ENCODE peak calls at places on chromosome 22, in ten cellular contexts. One of them, this sample, is unnamed.

GRCh38 chr22:36660931-36661330 is 42.6 kb downstream of the CACNG2 start:
- DNase-seq in GM13977: no peak
- DNase-seq in HL-60: no peak
- DNase-seq in cardiac muscle cell: no peak
- DNase-seq in D721Med: no peak
- DNase-seq in right lobe of liver: no peak
- DNase-seq in AG04450: no peak
- DNase-seq in A549: no peak
- DNase-seq in MCF 10A: no peak
- DNase-seq in thoracic aorta: no peak
- DNase-seq in this sample: no peak

GRCh38 chr22:17970205-17970708 is 54.1 kb downstream of the MICAL3 start:
- DNase-seq in HL-60: no peak
- DNase-seq in AG04450: no peak
- DNase-seq in D721Med: no peak
- DNase-seq in right lobe of liver: no peak
- DNase-seq in MCF 10A: no peak
- DNase-seq in thoracic aorta: no peak
- DNase-seq in GM13977: no peak
- DNase-seq in cardiac muscle cell: peak
- DNase-seq in A549: no peak
- DNase-seq in this sample: no peak

GRCh38 chr22:26579331-26579886 is 10.5 kb downstream of the TPST2 start:
- DNase-seq in A549: no peak
- DNase-seq in D721Med: no peak
- DNase-seq in right lobe of liver: peak
- DNase-seq in MCF 10A: no peak
- DNase-seq in thoracic aorta: no peak
- DNase-seq in AG04450: no peak
- DNase-seq in cardiac muscle cell: no peak
- DNase-seq in HL-60: peak
- DNase-seq in GM13977: peak
- DNase-seq in this sample: peak

GRCh38 chr22:25027959-25028840 is 75.7 kb downstream of the KIAA1671 start:
- DNase-seq in right lobe of liver: peak
- DNase-seq in cardiac muscle cell: peak
- DNase-seq in GM13977: no peak
- DNase-seq in A549: peak
- DNase-seq in thoracic aorta: no peak
- DNase-seq in AG04450: no peak
- DNase-seq in MCF 10A: no peak
- DNase-seq in HL-60: no peak
- DNase-seq in D721Med: no peak
- DNase-seq in this sample: no peak

GRCh38 chr22:26276530-26277200 is 107.4 kb downstream of the SEZ6L start:
- DNase-seq in A549: no peak
- DNase-seq in AG04450: no peak
- DNase-seq in MCF 10A: no peak
- DNase-seq in D721Med: no peak
- DNase-seq in HL-60: no peak
- DNase-seq in right lobe of liver: no peak
- DNase-seq in thoracic aorta: no peak
- DNase-seq in GM13977: no peak
- DNase-seq in cardiac muscle cell: no peak
- DNase-seq in this sample: no peak

GRCh38 chr22:41231369-41231768 is 9.4 kb downstream of the CHADL start:
- DNase-seq in AG04450: no peak
- DNase-seq in GM13977: no peak
- DNase-seq in MCF 10A: no peak
- DNase-seq in A549: no peak
- DNase-seq in thoracic aorta: no peak
- DNase-seq in D721Med: no peak
- DNase-seq in right lobe of liver: no peak
- DNase-seq in cardiac muscle cell: no peak
- DNase-seq in HL-60: no peak
- DNase-seq in this sample: no peak

GRCh38 chr22:36331912-36332622 is 55.7 kb downstream of the MYH9 start:
- DNase-seq in MCF 10A: peak
- DNase-seq in AG04450: no peak
- DNase-seq in right lobe of liver: peak
- DNase-seq in HL-60: peak
- DNase-seq in GM13977: peak
- DNase-seq in D721Med: no peak
- DNase-seq in A549: no peak
- DNase-seq in cardiac muscle cell: peak
- DNase-seq in thoracic aorta: no peak
- DNase-seq in this sample: peak

GRCh38 chr22:46336119-46337078 is 885 bp downstream of the TRMU start:
- DNase-seq in D721Med: no peak
- DNase-seq in right lobe of liver: peak
- DNase-seq in MCF 10A: peak
- DNase-seq in GM13977: no peak
- DNase-seq in thoracic aorta: no peak
- DNase-seq in A549: no peak
- DNase-seq in cardiac muscle cell: peak
- DNase-seq in AG04450: no peak
- DNase-seq in HL-60: peak
- DNase-seq in this sample: peak

GRCh38 chr22:48222742-48223487 is 1460.5 kb downstream of the TBC1D22A start:
- DNase-seq in right lobe of liver: no peak
- DNase-seq in GM13977: no peak
- DNase-seq in HL-60: no peak
- DNase-seq in D721Med: no peak
- DNase-seq in thoracic aorta: no peak
- DNase-seq in MCF 10A: no peak
- DNase-seq in A549: no peak
- DNase-seq in cardiac muscle cell: no peak
- DNase-seq in AG04450: no peak
- DNase-seq in this sample: no peak

GRCh38 chr22:38413085-38414008 is 41.7 kb downstream of the KCNJ4 start:
- DNase-seq in HL-60: no peak
- DNase-seq in thoracic aorta: no peak
- DNase-seq in cardiac muscle cell: peak
- DNase-seq in right lobe of liver: no peak
- DNase-seq in D721Med: no peak
- DNase-seq in GM13977: no peak
- DNase-seq in AG04450: no peak
- DNase-seq in MCF 10A: no peak
- DNase-seq in A549: no peak
- DNase-seq in this sample: no peak

GRCh38 chr22:22911327-22912134 is 23.9 kb downstream of the IGLL5 start:
- DNase-seq in HL-60: no peak
- DNase-seq in right lobe of liver: no peak
- DNase-seq in thoracic aorta: no peak
- DNase-seq in A549: no peak
- DNase-seq in cardiac muscle cell: no peak
- DNase-seq in D721Med: no peak
- DNase-seq in AG04450: no peak
- DNase-seq in MCF 10A: no peak
- DNase-seq in GM13977: no peak
- DNase-seq in this sample: no peak

GRCh38 chr22:22571862-22572261 is 12.8 kb upstream of the PRAME start:
- DNase-seq in HL-60: no peak
- DNase-seq in MCF 10A: no peak
- DNase-seq in right lobe of liver: no peak
- DNase-seq in GM13977: no peak
- DNase-seq in cardiac muscle cell: no peak
- DNase-seq in A549: no peak
- DNase-seq in thoracic aorta: no peak
- DNase-seq in D721Med: no peak
- DNase-seq in AG04450: no peak
- DNase-seq in this sample: no peak

DNA sequence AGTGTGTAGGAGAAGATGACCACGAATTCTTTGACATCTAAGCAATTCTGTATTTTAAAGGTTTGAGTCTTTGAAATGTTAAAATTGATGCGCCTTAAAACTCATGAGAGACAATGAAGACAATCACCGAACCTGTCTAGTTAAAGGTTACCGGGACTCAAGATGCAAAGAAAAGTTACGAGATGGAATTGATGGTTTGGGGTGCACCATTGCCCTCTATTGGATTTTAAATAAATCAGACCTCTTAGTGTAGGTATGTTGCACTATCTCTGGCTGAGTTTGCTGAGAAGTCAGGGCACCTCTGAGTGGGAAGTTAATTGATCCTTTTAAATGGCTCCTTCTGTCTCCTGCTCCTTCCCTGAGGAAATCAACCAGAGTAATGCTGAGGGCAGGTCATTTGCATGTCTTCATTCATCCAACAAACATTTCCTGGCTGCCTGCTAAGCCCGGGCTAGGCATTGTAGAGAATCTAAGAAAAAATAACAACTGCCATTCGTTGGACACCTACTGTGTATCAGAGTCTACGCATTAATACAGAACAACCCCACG is 19.4 kb upstream of the TMA7B start:
- DNase-seq in right lobe of liver: no peak
- DNase-seq in HL-60: no peak
- DNase-seq in AG04450: no peak
- DNase-seq in cardiac muscle cell: no peak
- DNase-seq in D721Med: no peak
- DNase-seq in A549: no peak
- DNase-seq in GM13977: peak
- DNase-seq in MCF 10A: no peak
- DNase-seq in thoracic aorta: no peak
- DNase-seq in this sample: no peak
- TF ChIP-seq CTCF in right lobe of liver: no peak
- TF ChIP-seq CTCF in HL-60: no peak
- TF ChIP-seq CTCF in AG04450: no peak
- TF ChIP-seq CTCF in cardiac muscle cell: no peak
- TF ChIP-seq CTCF in D721Med: no peak
- TF ChIP-seq CTCF in A549: no peak
- TF ChIP-seq CTCF in GM13977: peak
- TF ChIP-seq CTCF in MCF 10A: no peak
- TF ChIP-seq CTCF in thoracic aorta: no peak
- TF ChIP-seq CTCF in this sample: no peak

DNA sequence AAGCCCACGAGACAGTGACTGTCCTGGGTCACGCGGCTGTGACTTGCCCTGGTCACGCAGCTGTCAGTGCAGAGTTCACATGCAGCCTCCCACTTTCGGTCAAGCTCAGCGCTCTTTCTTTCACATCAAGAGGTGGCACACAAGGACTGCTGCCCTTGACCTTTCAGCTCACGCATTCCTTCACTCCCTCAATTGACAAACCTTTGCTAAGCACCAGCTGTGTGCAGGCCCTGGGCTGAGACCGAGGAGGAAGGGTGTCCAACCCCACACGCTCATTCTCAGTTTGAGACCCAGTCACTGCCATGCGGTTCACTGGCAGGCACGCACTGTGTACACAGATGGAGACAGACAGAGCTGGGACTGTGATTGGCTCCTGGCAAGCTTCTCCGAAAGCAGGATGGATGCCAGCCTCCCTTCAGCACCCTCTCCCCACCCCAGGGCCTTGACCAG is 70.3 kb downstream of the SCUBE1 start:
- DNase-seq in A549: no peak
- DNase-seq in thoracic aorta: no peak
- DNase-seq in HL-60: no peak
- DNase-seq in D721Med: no peak
- DNase-seq in GM13977: no peak
- DNase-seq in AG04450: no peak
- DNase-seq in MCF 10A: no peak
- DNase-seq in cardiac muscle cell: no peak
- DNase-seq in right lobe of liver: peak
- DNase-seq in this sample: no peak
- TF ChIP-seq CTCF in A549: no peak
- TF ChIP-seq CTCF in thoracic aorta: no peak
- TF ChIP-seq CTCF in HL-60: no peak
- TF ChIP-seq CTCF in D721Med: no peak
- TF ChIP-seq CTCF in GM13977: no peak
- TF ChIP-seq CTCF in AG04450: no peak
- TF ChIP-seq CTCF in MCF 10A: no peak
- TF ChIP-seq CTCF in cardiac muscle cell: no peak
- TF ChIP-seq CTCF in right lobe of liver: no peak
- TF ChIP-seq CTCF in this sample: no peak

GRCh38 chr22:19818264-19819208 is 36.1 kb downstream of the GNB1L start:
- DNase-seq in HL-60: no peak
- DNase-seq in cardiac muscle cell: no peak
- DNase-seq in AG04450: no peak
- DNase-seq in D721Med: no peak
- DNase-seq in GM13977: no peak
- DNase-seq in right lobe of liver: peak
- DNase-seq in thoracic aorta: no peak
- DNase-seq in A549: no peak
- DNase-seq in MCF 10A: no peak
- DNase-seq in this sample: peak

GRCh38 chr22:19821523-19822300 is 33.0 kb downstream of the GNB1L start:
- DNase-seq in thoracic aorta: no peak
- DNase-seq in cardiac muscle cell: no peak
- DNase-seq in A549: no peak
- DNase-seq in GM13977: no peak
- DNase-seq in D721Med: no peak
- DNase-seq in right lobe of liver: peak
- DNase-seq in AG04450: no peak
- DNase-seq in MCF 10A: no peak
- DNase-seq in HL-60: no peak
- DNase-seq in this sample: peak

GRCh38 chr22:19820880-19821522 is 33.7 kb downstream of the GNB1L start:
- DNase-seq in MCF 10A: no peak
- DNase-seq in A549: no peak
- DNase-seq in AG04450: no peak
- DNase-seq in thoracic aorta: no peak
- DNase-seq in GM13977: no peak
- DNase-seq in D721Med: no peak
- DNase-seq in right lobe of liver: peak
- DNase-seq in cardiac muscle cell: no peak
- DNase-seq in HL-60: no peak
- DNase-seq in this sample: peak

GRCh38 chr22:19819209-19819910 is 35.3 kb downstream of the GNB1L start:
- DNase-seq in MCF 10A: no peak
- DNase-seq in D721Med: no peak
- DNase-seq in GM13977: no peak
- DNase-seq in thoracic aorta: no peak
- DNase-seq in AG04450: no peak
- DNase-seq in HL-60: no peak
- DNase-seq in right lobe of liver: peak
- DNase-seq in cardiac muscle cell: no peak
- DNase-seq in A549: no peak
- DNase-seq in this sample: peak

GRCh38 chr22:19819911-19820879 is 34.5 kb downstream of the GNB1L start:
- DNase-seq in AG04450: no peak
- DNase-seq in cardiac muscle cell: no peak
- DNase-seq in A549: no peak
- DNase-seq in D721Med: no peak
- DNase-seq in MCF 10A: no peak
- DNase-seq in thoracic aorta: no peak
- DNase-seq in GM13977: no peak
- DNase-seq in HL-60: no peak
- DNase-seq in right lobe of liver: peak
- DNase-seq in this sample: peak
- TF ChIP-seq CTCF in AG04450: no peak
- TF ChIP-seq CTCF in cardiac muscle cell: no peak
- TF ChIP-seq CTCF in A549: no peak
- TF ChIP-seq CTCF in D721Med: no peak
- TF ChIP-seq CTCF in MCF 10A: no peak
- TF ChIP-seq CTCF in thoracic aorta: no peak
- TF ChIP-seq CTCF in GM13977: no peak
- TF ChIP-seq CTCF in HL-60: no peak
- TF ChIP-seq CTCF in right lobe of liver: no peak
- TF ChIP-seq CTCF in this sample: no peak

DNA sequence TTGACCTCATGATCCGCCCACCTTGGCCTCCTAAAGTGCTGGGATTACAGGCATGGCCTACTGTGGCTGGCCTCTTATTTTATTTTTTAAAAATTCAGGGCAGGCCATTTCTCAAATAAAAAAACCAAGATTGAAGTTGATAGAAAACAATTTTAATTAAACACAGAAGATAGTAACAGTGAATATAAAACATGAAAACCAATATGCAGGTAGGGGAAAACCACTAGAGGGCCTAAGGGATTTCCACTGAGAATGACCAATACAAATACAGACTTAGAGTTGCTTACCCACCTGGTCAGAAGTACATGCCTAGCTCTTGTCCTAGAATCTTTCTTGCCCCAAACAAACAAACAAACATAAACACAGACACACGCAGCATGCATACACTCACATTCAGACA is 1.7 kb upstream of the RTCB start:
- DNase-seq in thoracic aorta: no peak
- DNase-seq in D721Med: no peak
- DNase-seq in GM13977: peak
- DNase-seq in AG04450: peak
- DNase-seq in cardiac muscle cell: peak
- DNase-seq in HL-60: no peak
- DNase-seq in right lobe of liver: no peak
- DNase-seq in MCF 10A: peak
- DNase-seq in A549: peak
- DNase-seq in this sample: no peak
- TF ChIP-seq CTCF in thoracic aorta: no peak
- TF ChIP-seq CTCF in D721Med: no peak
- TF ChIP-seq CTCF in GM13977: peak
- TF ChIP-seq CTCF in AG04450: peak
- TF ChIP-seq CTCF in cardiac muscle cell: peak
- TF ChIP-seq CTCF in HL-60: peak
- TF ChIP-seq CTCF in right lobe of liver: peak
- TF ChIP-seq CTCF in MCF 10A: no peak
- TF ChIP-seq CTCF in A549: peak
- TF ChIP-seq CTCF in this sample: no peak

This sample was measured in CD14-positive monocyte.